ENCODE peak calls at places on chromosomes 13 and 19, in seven cellular contexts. One of them, this sample, is unnamed.

GRCh38 chr13:36432106-36432544 is at the start of gene CCNA1:
- DNase-seq in astrocyte of the cerebellum: no peak
- DNase-seq in coronary artery: no peak
- DNase-seq in psoas muscle: peak
- DNase-seq in breast epithelium: no peak
- DNase-seq in fibroblast of lung: no peak
- DNase-seq in IMR-90: no peak
- DNase-seq in this sample: peak

GRCh38 chr13:61247149-61247936 is 168.3 kb downstream of the PCDH20 start:
- DNase-seq in astrocyte of the cerebellum: no peak
- DNase-seq in coronary artery: no peak
- DNase-seq in psoas muscle: no peak
- DNase-seq in breast epithelium: no peak
- DNase-seq in fibroblast of lung: no peak
- DNase-seq in IMR-90: no peak
- DNase-seq in this sample: no peak

GRCh38 chr19:8370176-8371010 is 6.4 kb downstream of the ANGPTL4 start:
- DNase-seq in astrocyte of the cerebellum: no peak
- DNase-seq in coronary artery: no peak
- DNase-seq in psoas muscle: no peak
- DNase-seq in breast epithelium: no peak
- DNase-seq in fibroblast of lung: no peak
- DNase-seq in IMR-90: no peak
- DNase-seq in this sample: no peak

GRCh38 chr19:49932731-49933131 is 3.4 kb upstream of the NUP62 start:
- DNase-seq in astrocyte of the cerebellum: no peak
- DNase-seq in coronary artery: no peak
- DNase-seq in psoas muscle: no peak
- DNase-seq in breast epithelium: no peak
- DNase-seq in fibroblast of lung: no peak
- DNase-seq in IMR-90: no peak
- DNase-seq in this sample: no peak

GRCh38 chr13:19083340-19083739 is 98.3 kb downstream of the TUBA3C start:
- DNase-seq in astrocyte of the cerebellum: no peak
- DNase-seq in coronary artery: no peak
- DNase-seq in psoas muscle: no peak
- DNase-seq in breast epithelium: no peak
- DNase-seq in fibroblast of lung: no peak
- DNase-seq in IMR-90: no peak
- DNase-seq in this sample: no peak

GRCh38 chr19:10863107-10863700 is 8.1 kb upstream of the CARM1 start:
- DNase-seq in astrocyte of the cerebellum: peak
- DNase-seq in coronary artery: no peak
- DNase-seq in psoas muscle: peak
- DNase-seq in breast epithelium: peak
- DNase-seq in fibroblast of lung: no peak
- DNase-seq in IMR-90: no peak
- DNase-seq in this sample: no peak

GRCh38 chr19:55305491-55305890 is 19.6 kb downstream of the TMEM150B start:
- DNase-seq in astrocyte of the cerebellum: no peak
- DNase-seq in coronary artery: no peak
- DNase-seq in psoas muscle: peak
- DNase-seq in breast epithelium: no peak
- DNase-seq in fibroblast of lung: peak
- DNase-seq in IMR-90: no peak
- DNase-seq in this sample: no peak

GRCh38 chr19:43620061-43621001 is 902 bp upstream of the ZNF428 start:
- DNase-seq in astrocyte of the cerebellum: no peak
- DNase-seq in coronary artery: no peak
- DNase-seq in psoas muscle: no peak
- DNase-seq in breast epithelium: no peak
- DNase-seq in fibroblast of lung: no peak
- DNase-seq in IMR-90: no peak
- DNase-seq in this sample: no peak

GRCh38 chr13:92187378-92187989 is 789.1 kb downstream of the GPC5 start:
- DNase-seq in astrocyte of the cerebellum: peak
- DNase-seq in coronary artery: no peak
- DNase-seq in psoas muscle: no peak
- DNase-seq in breast epithelium: no peak
- DNase-seq in fibroblast of lung: peak
- DNase-seq in IMR-90: peak
- DNase-seq in this sample: peak

GRCh38 chr19:3397266-3398022 is 31.1 kb downstream of the NFIC start:
- DNase-seq in astrocyte of the cerebellum: no peak
- DNase-seq in coronary artery: no peak
- DNase-seq in psoas muscle: no peak
- DNase-seq in breast epithelium: no peak
- DNase-seq in fibroblast of lung: peak
- DNase-seq in IMR-90: no peak
- DNase-seq in this sample: peak

GRCh38 chr19:40530091-40530901 is 46.4 kb upstream of the SHKBP1 start:
- DNase-seq in astrocyte of the cerebellum: no peak
- DNase-seq in coronary artery: no peak
- DNase-seq in psoas muscle: no peak
- DNase-seq in breast epithelium: no peak
- DNase-seq in fibroblast of lung: no peak
- DNase-seq in IMR-90: no peak
- DNase-seq in this sample: peak

GRCh38 chr19:58088521-58089052 is 9.4 kb downstream of the ZSCAN18 start:
- DNase-seq in astrocyte of the cerebellum: no peak
- DNase-seq in coronary artery: no peak
- DNase-seq in psoas muscle: no peak
- DNase-seq in breast epithelium: no peak
- DNase-seq in fibroblast of lung: no peak
- DNase-seq in IMR-90: no peak
- DNase-seq in this sample: no peak

GRCh38 chr13:43348397-43348796 is 325.0 kb downstream of the DNAJC15 start:
- DNase-seq in astrocyte of the cerebellum: no peak
- DNase-seq in coronary artery: no peak
- DNase-seq in psoas muscle: no peak
- DNase-seq in breast epithelium: no peak
- DNase-seq in fibroblast of lung: no peak
- DNase-seq in IMR-90: peak
- DNase-seq in this sample: no peak

GRCh38 chr13:46606915-46607413 is 54.0 kb downstream of the LRCH1 start:
- DNase-seq in astrocyte of the cerebellum: no peak
- DNase-seq in coronary artery: no peak
- DNase-seq in psoas muscle: no peak
- DNase-seq in breast epithelium: no peak
- DNase-seq in fibroblast of lung: no peak
- DNase-seq in IMR-90: no peak
- DNase-seq in this sample: no peak

GRCh38 chr19:1284293-1284978 is 1.2 kb upstream of the EFNA2 start:
- DNase-seq in astrocyte of the cerebellum: no peak
- DNase-seq in coronary artery: no peak
- DNase-seq in psoas muscle: no peak
- DNase-seq in breast epithelium: no peak
- DNase-seq in fibroblast of lung: no peak
- DNase-seq in IMR-90: no peak
- DNase-seq in this sample: no peak

GRCh38 chr19:52442179-52442578 is 11.2 kb upstream of the ZNF578 start:
- DNase-seq in astrocyte of the cerebellum: no peak
- DNase-seq in coronary artery: no peak
- DNase-seq in psoas muscle: no peak
- DNase-seq in breast epithelium: no peak
- DNase-seq in fibroblast of lung: no peak
- DNase-seq in IMR-90: no peak
- DNase-seq in this sample: no peak

GRCh38 chr13:51942189-51942588 is 69.1 kb downstream of the ATP7B start:
- DNase-seq in astrocyte of the cerebellum: no peak
- DNase-seq in coronary artery: no peak
- DNase-seq in psoas muscle: no peak
- DNase-seq in breast epithelium: no peak
- DNase-seq in fibroblast of lung: no peak
- DNase-seq in IMR-90: no peak
- DNase-seq in this sample: no peak

GRCh38 chr19:30066781-30067759 is 125.0 kb downstream of the URI1 start:
- DNase-seq in astrocyte of the cerebellum: no peak
- DNase-seq in coronary artery: no peak
- DNase-seq in psoas muscle: no peak
- DNase-seq in breast epithelium: no peak
- DNase-seq in fibroblast of lung: no peak
- DNase-seq in IMR-90: no peak
- DNase-seq in this sample: no peak

GRCh38 chr13:82717249-82717648 is 1165.0 kb downstream of the SLITRK1 start:
- DNase-seq in astrocyte of the cerebellum: peak
- DNase-seq in coronary artery: no peak
- DNase-seq in psoas muscle: no peak
- DNase-seq in breast epithelium: no peak
- DNase-seq in fibroblast of lung: peak
- DNase-seq in IMR-90: peak
- DNase-seq in this sample: no peak

GRCh38 chr19:8221161-8221560 is 12.0 kb downstream of the CERS4 start:
- DNase-seq in astrocyte of the cerebellum: no peak
- DNase-seq in coronary artery: no peak
- DNase-seq in psoas muscle: no peak
- DNase-seq in breast epithelium: peak
- DNase-seq in fibroblast of lung: no peak
- DNase-seq in IMR-90: no peak
- DNase-seq in this sample: no peak

GRCh38 chr13:49540552-49540951 is 44.8 kb downstream of the PHF11 start:
- DNase-seq in astrocyte of the cerebellum: peak
- DNase-seq in coronary artery: no peak
- DNase-seq in psoas muscle: no peak
- DNase-seq in breast epithelium: no peak
- DNase-seq in fibroblast of lung: peak
- DNase-seq in IMR-90: peak
- DNase-seq in this sample: no peak

GRCh38 chr13:97719759-97720158 is 233.7 kb upstream of the IPO5 start:
- DNase-seq in astrocyte of the cerebellum: no peak
- DNase-seq in coronary artery: no peak
- DNase-seq in psoas muscle: no peak
- DNase-seq in breast epithelium: no peak
- DNase-seq in fibroblast of lung: no peak
- DNase-seq in IMR-90: no peak
- DNase-seq in this sample: no peak

GRCh38 chr19:52516191-52516590 is 11.3 kb upstream of the ZNF808 start:
- DNase-seq in astrocyte of the cerebellum: no peak
- DNase-seq in coronary artery: no peak
- DNase-seq in psoas muscle: no peak
- DNase-seq in breast epithelium: no peak
- DNase-seq in fibroblast of lung: no peak
- DNase-seq in IMR-90: no peak
- DNase-seq in this sample: no peak

GRCh38 chr13:28718538-28719226 is at the start of gene SLC46A3:
- DNase-seq in astrocyte of the cerebellum: peak
- DNase-seq in coronary artery: peak
- DNase-seq in psoas muscle: peak
- DNase-seq in breast epithelium: peak
- DNase-seq in fibroblast of lung: peak
- DNase-seq in IMR-90: peak
- DNase-seq in this sample: peak
- TF ChIP-seq CTCF in astrocyte of the cerebellum: no peak
- TF ChIP-seq CTCF in coronary artery: no peak
- TF ChIP-seq CTCF in psoas muscle: peak
- TF ChIP-seq CTCF in breast epithelium: no peak
- TF ChIP-seq CTCF in fibroblast of lung: no peak
- TF ChIP-seq CTCF in IMR-90: peak
- TF ChIP-seq CTCF in this sample: peak

GRCh38 chr19:36113895-36114762 is 546 bp downstream of the POLR2I start:
- DNase-seq in astrocyte of the cerebellum: no peak
- DNase-seq in coronary artery: peak
- DNase-seq in psoas muscle: peak
- DNase-seq in breast epithelium: no peak
- DNase-seq in fibroblast of lung: peak
- DNase-seq in IMR-90: peak
- DNase-seq in this sample: no peak
- TF ChIP-seq CTCF in astrocyte of the cerebellum: peak
- TF ChIP-seq CTCF in coronary artery: no peak
- TF ChIP-seq CTCF in psoas muscle: no peak
- TF ChIP-seq CTCF in breast epithelium: peak
- TF ChIP-seq CTCF in fibroblast of lung: peak
- TF ChIP-seq CTCF in IMR-90: peak
- TF ChIP-seq CTCF in this sample: peak

DNA sequence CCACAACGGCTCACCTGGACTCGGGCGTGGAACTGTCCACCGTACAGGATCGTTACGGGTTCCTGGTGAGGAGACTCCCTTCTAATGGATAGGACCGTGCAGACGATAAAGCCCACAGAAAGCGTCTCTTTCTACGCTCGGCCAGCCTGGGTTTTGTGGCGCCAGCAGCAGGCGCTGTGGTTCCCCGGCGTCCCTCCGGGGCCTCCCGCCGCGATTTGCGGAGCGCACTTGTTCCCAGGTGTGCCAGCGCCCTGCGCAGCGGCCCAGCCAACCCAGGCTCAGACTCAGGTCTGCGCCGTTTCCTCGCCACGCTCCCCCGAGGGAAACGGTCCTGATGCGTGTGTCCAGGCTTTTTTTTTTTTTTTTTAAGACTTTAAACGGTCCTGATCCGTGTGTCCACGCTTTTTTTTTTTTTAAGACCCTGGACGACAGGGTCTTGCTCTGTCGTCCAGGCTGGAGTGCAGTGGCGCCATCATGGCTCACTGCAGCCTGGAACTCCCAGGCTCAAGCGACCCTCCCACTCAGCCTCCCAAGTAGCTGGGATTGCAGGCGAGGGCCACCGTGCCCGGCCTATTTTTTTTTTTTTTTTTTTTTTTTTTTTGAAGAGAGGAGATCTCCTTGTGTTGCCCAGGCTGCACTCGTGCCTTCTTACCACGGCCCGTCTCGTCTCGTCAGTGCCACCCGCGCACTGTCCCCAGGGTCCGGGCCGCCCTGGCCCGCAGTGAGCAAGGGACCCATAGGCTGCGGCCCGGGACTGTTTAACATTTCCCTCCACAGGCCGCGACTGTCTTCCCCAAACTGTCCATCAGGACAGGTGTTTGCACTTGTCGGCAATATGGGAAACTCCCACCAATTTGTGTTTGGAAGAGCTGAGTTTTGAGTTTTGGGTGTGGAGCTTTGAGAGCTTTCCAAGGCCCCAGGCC is 23.8 kb downstream of the GJA3 start:
- DNase-seq in astrocyte of the cerebellum: no peak
- DNase-seq in coronary artery: no peak
- DNase-seq in psoas muscle: no peak
- DNase-seq in breast epithelium: no peak
- DNase-seq in fibroblast of lung: peak
- DNase-seq in IMR-90: no peak
- DNase-seq in this sample: peak
- TF ChIP-seq CTCF in astrocyte of the cerebellum: peak
- TF ChIP-seq CTCF in coronary artery: no peak
- TF ChIP-seq CTCF in psoas muscle: peak
- TF ChIP-seq CTCF in breast epithelium: no peak
- TF ChIP-seq CTCF in fibroblast of lung: peak
- TF ChIP-seq CTCF in IMR-90: peak
- TF ChIP-seq CTCF in this sample: peak

GRCh38 chr19:16495982-16496612 is at the start of the genes C19orf44 and CALR3:
- DNase-seq in astrocyte of the cerebellum: peak
- DNase-seq in coronary artery: peak
- DNase-seq in psoas muscle: peak
- DNase-seq in breast epithelium: peak
- DNase-seq in fibroblast of lung: peak
- DNase-seq in IMR-90: peak
- DNase-seq in this sample: peak
- TF ChIP-seq CTCF in astrocyte of the cerebellum: no peak
- TF ChIP-seq CTCF in coronary artery: no peak
- TF ChIP-seq CTCF in psoas muscle: peak
- TF ChIP-seq CTCF in breast epithelium: peak
- TF ChIP-seq CTCF in fibroblast of lung: no peak
- TF ChIP-seq CTCF in IMR-90: peak
- TF ChIP-seq CTCF in this sample: peak